ENCODE peak calls at places on chromosomes 13 and 19, in five cellular contexts. S is spleen, R is HCT116, N is transverse colon, V is suprapubic skin. Z is an unnamed sample.

GRCh38 chr13:92126399-92126798 is 728.0 kb downstream of the GPC5 start:
- DNase-seq in S (no peak), N (no peak), V (no peak), R (no peak), Z (no peak)

GRCh38 chr13:33034897-33035296 is 18.7 kb downstream of the KL start:
- DNase-seq in N (no peak), R (no peak), S (no peak), V (no peak), Z (peak; percentile 59)

GRCh38 chr13:38980628-38981078 is 10.0 kb downstream of the STOML3 start:
- DNase-seq in N (no peak), R (no peak), V (no peak), S (no peak), Z (no peak)

GRCh38 chr19:18659281-18660050 is 22.6 kb downstream of the KLHL26 start:
- DNase-seq in R (no peak), S (no peak), N (no peak), V (no peak), Z (peak; percentile 26)

GRCh38 chr19:50777261-50777660 is 7.0 kb downstream of the GPR32 start:
- DNase-seq in R (no peak), S (no peak), V (no peak), N (no peak), Z (no peak)

GRCh38 chr19:38395381-38396127 is 7.1 kb downstream of the SPRED3 start:
- DNase-seq in V (no peak), N (no peak), R (no peak), S (no peak), Z (no peak)

GRCh38 chr13:46334008-46334407 is 53.0 kb downstream of the RUBCNL start:
- DNase-seq in V (no peak), R (no peak), S (no peak), N (no peak), Z (no peak)

GRCh38 chr19:49333426-49334288 is 1.5 kb upstream of the CD37 start:
- DNase-seq in R (no peak), S (peak; percentile 97), N (peak; percentile 68), V (no peak), Z (peak; percentile 40)

GRCh38 chr13:45575830-45576180 is 39.7 kb downstream of the ERICH6B start:
- DNase-seq in S (no peak), R (no peak), V (no peak), N (no peak), Z (no peak)

GRCh38 chr13:66835040-66835628 is 395.0 kb downstream of the PCDH9 start:
- DNase-seq in R (no peak), V (peak; percentile 65), S (no peak), N (peak; percentile 18), Z (no peak)

GRCh38 chr13:106617561-106617960 is 49.6 kb upstream of the ARGLU1 start:
- DNase-seq in N (no peak), S (no peak), R (no peak), V (no peak), Z (no peak)

GRCh38 chr19:11373166-11373884 is 1.1 kb upstream of the SWSAP1 start:
- DNase-seq in V (no peak), S (no peak), N (no peak), R (no peak), Z (no peak)

GRCh38 chr19:49004964-49005614 is 11.4 kb downstream of the RUVBL2 start:
- DNase-seq in S (no peak), N (no peak), R (no peak), V (no peak), Z (no peak)

GRCh38 chr19:30102666-30103065 is 160.6 kb downstream of the URI1 start:
- DNase-seq in N (no peak), R (no peak), V (no peak), S (no peak), Z (no peak)

GRCh38 chr19:10533656-10534386 is 9.9 kb upstream of the ATG4D start:
- DNase-seq in N (no peak), V (no peak), R (no peak), S (no peak), Z (no peak)

GRCh38 chr19:36488816-36489138 is 584 bp downstream of the ZNF566 start:
- DNase-seq in R (peak; percentile 13), S (no peak), V (no peak), N (no peak), Z (peak; percentile 49)

GRCh38 chr13:24063281-24063851 is 97.2 kb upstream of the SPATA13 start:
- DNase-seq in R (no peak), N (no peak), S (no peak), V (no peak), Z (no peak)

GRCh38 chr19:16637535-16637934 is 9.5 kb upstream of the MED26 start:
- DNase-seq in R (no peak), N (no peak), S (no peak), V (no peak), Z (no peak)

GRCh38 chr19:18436651-18437478 is 1.1 kb downstream of the ISYNA1 start:
- DNase-seq in S (peak; percentile 94), R (no peak), V (peak; percentile 86), N (peak; percentile 86), Z (peak; percentile 47)

DNA sequence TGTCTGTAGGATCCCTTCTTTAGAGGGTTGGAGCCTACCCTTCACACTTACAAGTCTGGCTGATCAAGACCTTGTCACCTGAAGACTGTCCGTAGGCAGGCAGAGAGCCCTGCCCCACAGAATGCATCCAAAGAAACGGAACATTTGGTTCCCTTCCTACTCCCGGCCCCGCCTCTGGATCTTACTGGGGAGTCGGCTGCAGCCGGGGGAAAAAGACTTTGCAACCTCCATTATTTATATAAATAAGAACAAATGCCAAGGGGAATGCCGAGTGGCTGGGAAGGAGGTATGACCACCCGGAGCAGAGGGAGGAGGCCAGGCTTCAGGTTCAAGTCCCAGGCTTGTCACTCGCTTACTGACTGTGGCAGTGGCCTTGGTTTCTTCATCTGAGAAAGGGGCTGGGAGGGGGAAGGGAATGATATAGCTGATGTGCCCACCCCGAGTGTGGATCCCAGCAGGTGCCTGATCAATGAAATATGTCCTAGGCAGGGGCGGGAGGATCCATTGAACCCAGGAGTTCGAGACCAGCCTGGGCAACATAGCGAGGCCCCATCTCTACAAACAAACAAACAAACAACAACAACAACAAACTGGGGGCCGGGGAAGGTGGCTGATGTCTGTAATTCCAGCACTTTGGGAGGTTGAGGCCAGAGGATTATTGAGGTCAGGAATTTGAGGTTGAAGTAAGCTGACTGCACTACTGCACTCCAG is 48.7 kb downstream of the RFX2 start:
- DNase-seq in R (no peak), N (peak; percentile 62), V (peak; percentile 84), S (no peak), Z (no peak)
- TF ChIP-seq POLR2AphosphoS5 in R (no peak), N (peak; percentile 61), V (no peak), S (no peak), Z (no peak)

DNA sequence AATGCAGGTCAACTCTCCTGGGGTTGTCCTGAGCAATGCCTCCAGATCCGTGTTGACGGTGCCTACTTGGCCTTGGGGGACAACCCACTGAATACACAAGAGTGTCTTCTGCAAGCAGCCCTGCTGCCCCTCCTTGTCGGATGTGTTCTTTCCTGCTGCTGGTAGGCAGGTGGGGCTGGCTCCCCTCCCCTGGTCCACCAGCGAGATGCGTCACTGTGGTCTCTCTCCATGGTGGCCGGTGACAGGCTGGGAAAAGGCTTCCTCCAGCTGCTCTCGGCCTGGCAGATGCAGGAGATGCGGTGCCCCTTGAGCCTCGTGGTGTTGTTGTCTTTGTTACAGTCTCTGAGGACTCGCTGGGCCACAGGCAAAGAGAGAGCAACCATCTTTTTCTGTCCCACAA is 84.9 kb downstream of the RGCC start:
- DNase-seq in N (no peak), R (no peak), S (no peak), V (no peak), Z (no peak)
- TF ChIP-seq CTCF in N (no peak), R (no peak), S (no peak), V (no peak), Z (no peak)

GRCh38 chr13:29570058-29570654 is 25.3 kb downstream of the SLC7A1 start:
- DNase-seq in R (no peak), V (no peak), N (no peak), S (no peak), Z (no peak)

GRCh38 chr13:29575098-29575497 is 20.4 kb downstream of the SLC7A1 start:
- DNase-seq in V (no peak), S (no peak), N (no peak), R (no peak), Z (no peak)

GRCh38 chr13:29573190-29573589 is 22.3 kb downstream of the SLC7A1 start:
- DNase-seq in N (peak; percentile 78), R (no peak), S (no peak), V (no peak), Z (peak; percentile 50)

GRCh38 chr13:29571876-29572570 is 23.5 kb downstream of the SLC7A1 start:
- DNase-seq in R (no peak), N (no peak), V (no peak), S (no peak), Z (no peak)

GRCh38 chr13:29572575-29572974 is 22.9 kb downstream of the SLC7A1 start:
- DNase-seq in R (no peak), N (peak; percentile 73), V (no peak), S (no peak), Z (no peak)
- H3K27ac ChIP-seq in R (no peak overlapping the region), N (peak overlapping the region; percentile 73), V (no peak overlapping the region), S (no peak overlapping the region), Z (no peak overlapping the region)

GRCh38 chr19:33440682-33441081 is 67.2 kb downstream of the CEBPG start:
- DNase-seq in S (peak; percentile 45), V (no peak), N (no peak), R (no peak), Z (no peak)

GRCh38 chr19:33442706-33443105 is 69.2 kb downstream of the CEBPG start:
- DNase-seq in R (no peak), S (peak; percentile 42), V (peak; percentile 18), N (no peak), Z (no peak)

GRCh38 chr19:33441828-33442227 is 68.3 kb downstream of the CEBPG start:
- DNase-seq in V (no peak), R (no peak), N (no peak), S (peak; percentile 14), Z (no peak)

GRCh38 chr19:33440241-33440640 is 66.7 kb downstream of the CEBPG start:
- DNase-seq in V (no peak), R (no peak), N (no peak), S (peak; percentile 38), Z (no peak)

GRCh38 chr19:33441277-33441699 is 67.8 kb downstream of the CEBPG start:
- DNase-seq in S (peak; percentile 76), V (peak; percentile 60), R (no peak), N (no peak), Z (no peak)
- TF ChIP-seq POLR2AphosphoS5 in S (no peak), V (no peak), R (no peak), N (no peak), Z (peak; percentile 28)

DNA sequence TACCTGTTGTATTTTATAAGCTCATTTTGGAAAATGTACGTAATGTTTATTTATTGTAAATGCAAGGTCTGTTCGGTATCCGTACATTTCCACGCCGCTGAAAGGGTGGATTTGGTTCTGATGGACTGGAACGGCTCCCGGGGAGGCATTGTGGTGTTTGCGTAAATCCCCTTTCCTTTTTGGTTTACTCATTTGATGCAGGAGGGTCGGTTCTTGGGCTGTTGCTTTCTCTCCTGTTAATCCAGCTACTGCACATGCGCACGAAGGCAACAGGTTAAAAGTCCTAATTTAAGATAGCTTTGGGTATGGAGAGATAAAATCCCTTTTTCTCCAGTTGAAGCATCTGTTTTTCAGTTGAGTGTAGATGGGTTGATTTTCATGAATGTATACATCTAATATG is 224.4 kb downstream of the TM9SF2 start:
- DNase-seq in R (no peak), N (no peak), V (no peak), S (peak; percentile 54), Z (no peak)
- TF ChIP-seq CTCF in R (no peak), N (no peak), V (no peak), S (no peak), Z (no peak)

Z was measured in HL-60.